ENCODE peak calls at places on chromosomes 5 and 9, in four cellular contexts. H is MM.1S, Y is SK-N-SH, G is GM23338. F is an unnamed sample.

GRCh38 chr9:37486616-37487544 is 1.1 kb downstream of the POLR1E start:
- DNase-seq in H (no peak), G (no peak), Y (peak; percentile 23), F (peak; percentile 62)

GRCh38 chr5:173597304-173597703 is 19.1 kb downstream of the BOD1 start:
- DNase-seq in H (no peak), Y (no peak), G (no peak), F (no peak)

GRCh38 chr9:77731008-77731698 is 83.0 kb upstream of the GNA14 start:
- DNase-seq in H (no peak), Y (no peak), G (no peak), F (no peak)

GRCh38 chr9:135896626-135897025 is 10.7 kb downstream of the CAMSAP1 start:
- DNase-seq in G (no peak), Y (no peak), H (no peak), F (no peak)

GRCh38 chr5:75681125-75681830 is 36.0 kb downstream of the POC5 start:
- DNase-seq in H (peak; percentile 42), Y (no peak), G (peak; percentile 59), F (peak; percentile 57)

GRCh38 chr9:18606831-18607230 is 132.9 kb downstream of the ADAMTSL1 start:
- DNase-seq in Y (no peak), H (no peak), G (peak; percentile 71), F (no peak)

GRCh38 chr9:91059713-91060112 is 258.1 kb downstream of the SYK start:
- DNase-seq in G (no peak), Y (no peak), H (no peak), F (peak; percentile 47)

GRCh38 chr9:80615964-80616363 is 1044.2 kb downstream of the TLE4 start:
- DNase-seq in Y (no peak), H (no peak), G (no peak), F (no peak)

GRCh38 chr5:125722550-125722949 is 700.7 kb upstream of the GRAMD2B start:
- DNase-seq in H (no peak), G (no peak), Y (no peak), F (no peak)

GRCh38 chr5:107655836-107656235 is 14.9 kb downstream of the EFNA5 start:
- DNase-seq in Y (no peak), G (peak; percentile 34), H (no peak), F (no peak)

GRCh38 chr5:107654827-107655226 is 15.9 kb downstream of the EFNA5 start:
- DNase-seq in G (no peak), Y (no peak), H (no peak), F (no peak)

GRCh38 chr5:107652839-107653607 is 17.7 kb downstream of the EFNA5 start:
- DNase-seq in G (peak; percentile 56), Y (no peak), H (no peak), F (no peak)

GRCh38 chr5:107653685-107654084 is 17.1 kb downstream of the EFNA5 start:
- DNase-seq in Y (no peak), H (no peak), G (no peak), F (no peak)

GRCh38 chr5:107651326-107651725 is 19.4 kb downstream of the EFNA5 start:
- DNase-seq in Y (no peak), G (peak; percentile 86), H (no peak), F (no peak)
- H3F3A ChIP-seq in Y (no peaks in the 10 kb centered on the region), G (no peaks in the 10 kb centered on the region), H (no peaks in the 10 kb centered on the region), F (no peaks in the 10 kb centered on the region)

GRCh38 chr9:99015448-99015847 is 71.7 kb downstream of the COL15A1 start:
- DNase-seq in Y (no peak), G (no peak), H (no peak), F (no peak)

GRCh38 chr9:99011161-99011709 is 67.5 kb downstream of the COL15A1 start:
- DNase-seq in Y (no peak), H (no peak), G (peak; percentile 88), F (peak; percentile 35)

GRCh38 chr9:99013550-99013949 is 69.8 kb downstream of the COL15A1 start:
- DNase-seq in Y (no peak), G (no peak), H (no peak), F (peak; percentile 26)

GRCh38 chr9:99015890-99016289 is 72.2 kb downstream of the COL15A1 start:
- DNase-seq in G (no peak), Y (no peak), H (no peak), F (no peak)

DNA sequence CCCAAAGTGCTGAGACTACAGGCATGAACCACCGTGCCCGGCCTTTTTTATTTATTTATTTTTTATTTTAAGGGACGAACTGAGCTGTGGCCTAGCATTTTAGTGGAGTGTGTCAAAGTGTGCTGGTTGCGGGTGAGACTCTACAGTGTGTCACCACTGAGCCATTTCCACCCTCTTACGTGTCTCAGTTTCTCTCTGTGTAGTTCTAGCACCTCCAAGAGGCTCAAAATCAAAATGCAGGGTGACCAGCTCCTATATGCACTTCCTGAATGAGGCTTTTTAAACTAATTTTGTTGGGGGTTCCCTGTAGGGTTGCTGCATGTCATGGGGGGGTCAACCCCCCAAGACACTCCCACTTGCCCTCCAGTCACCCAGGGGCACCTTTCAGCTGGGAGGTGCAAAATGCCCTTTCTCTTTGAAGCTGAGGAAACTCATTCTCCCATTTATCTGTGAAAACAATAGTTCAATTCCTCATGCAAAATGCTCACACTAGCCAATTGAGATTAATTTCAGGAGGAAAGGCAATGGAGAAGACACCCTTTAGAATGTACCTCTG is 69.3 kb downstream of the COL15A1 start:
- DNase-seq in G (no peak), Y (no peak), H (no peak), F (no peak)
- H2AFZ ChIP-seq in G (no peak overlapping the region), Y (no peak overlapping the region), H (no peak overlapping the region), F (no peak overlapping the region)

DNA sequence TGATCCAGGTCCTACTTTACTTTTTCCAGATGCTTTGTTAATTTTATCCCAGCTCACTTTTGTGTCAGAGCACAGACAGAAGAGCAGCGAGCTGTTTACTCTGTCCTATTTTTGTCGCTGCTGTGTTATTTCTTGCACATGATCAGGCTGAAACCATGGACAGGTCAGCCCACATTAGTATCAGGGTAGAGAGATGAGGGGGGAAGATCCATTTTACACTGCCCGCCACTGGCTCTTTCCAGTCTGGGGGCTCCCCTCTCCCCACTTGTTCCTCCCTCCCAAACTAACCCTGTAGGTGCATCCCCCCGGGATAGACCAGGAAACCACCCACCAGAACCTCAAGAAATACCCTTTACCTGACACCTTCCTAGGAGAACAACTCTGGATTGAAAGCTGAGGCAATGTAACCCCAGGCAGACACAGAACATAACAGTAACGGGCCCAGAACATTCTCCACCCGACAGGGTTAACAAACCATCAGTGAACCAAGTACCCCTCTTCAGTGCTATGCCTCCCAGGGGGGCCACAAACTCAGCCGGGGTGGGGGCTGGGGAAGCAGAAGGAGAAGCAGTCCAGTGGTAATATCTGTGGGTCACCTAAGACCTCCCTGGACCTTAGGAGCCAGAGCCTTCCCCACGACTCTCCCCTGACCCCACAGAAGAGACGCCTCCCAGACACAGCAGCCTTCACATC is 10.3 kb downstream of the VDAC1 start:
- DNase-seq in G (no peak), Y (no peak), H (no peak), F (no peak)
- H3F3A ChIP-seq in G (peaks cover 8% of the 10 kb centered on the region), Y (peaks cover 23% of the 10 kb centered on the region), H (no peaks in the 10 kb centered on the region), F (no peaks in the 10 kb centered on the region)

DNA sequence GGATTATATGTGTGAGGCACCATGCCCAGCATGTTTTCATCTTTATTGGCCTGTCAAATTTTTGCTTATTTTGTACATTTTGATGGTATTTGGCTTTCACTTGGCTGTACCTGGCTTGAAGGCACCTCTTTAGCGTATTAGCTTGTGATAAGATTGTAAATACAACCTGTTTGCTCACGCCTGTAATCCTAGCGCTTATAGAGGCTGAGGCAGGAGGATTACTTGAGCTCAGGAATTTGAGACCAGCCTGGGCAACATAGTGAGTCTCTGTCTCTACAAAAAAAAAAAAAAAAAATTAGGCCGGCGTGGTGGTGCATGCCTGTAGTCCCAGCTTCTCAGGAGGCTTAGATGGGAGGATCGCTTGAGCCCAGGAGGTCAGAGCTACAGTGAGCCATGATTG is 11.3 kb downstream of the SEC24A start:
- DNase-seq in G (no peak), H (no peak), Y (no peak), F (no peak)
- H2AFZ ChIP-seq in G (no peak overlapping the region), H (no peak overlapping the region), Y (no peak overlapping the region), F (no peak overlapping the region)

GRCh38 chr5:167634432-167634831 is 657.0 kb upstream of the WWC1 start:
- DNase-seq in Y (no peak), H (no peak), G (no peak), F (no peak)

GRCh38 chr5:167643616-167644015 is 647.8 kb upstream of the WWC1 start:
- DNase-seq in Y (no peak), H (no peak), G (no peak), F (no peak)

GRCh38 chr5:167642779-167643517 is 648.5 kb upstream of the WWC1 start:
- DNase-seq in G (no peak), Y (peak; percentile 8), H (no peak), F (peak; percentile 76)

GRCh38 chr5:167639761-167640160 is 651.7 kb upstream of the WWC1 start:
- DNase-seq in Y (no peak), G (no peak), H (no peak), F (peak; percentile 64)

GRCh38 chr5:167639213-167639612 is 652.2 kb upstream of the WWC1 start:
- DNase-seq in Y (no peak), G (no peak), H (no peak), F (peak; percentile 33)
- H3F3A ChIP-seq in Y (peaks cover 31% of the 10 kb centered on the region), G (no peaks in the 10 kb centered on the region), H (no peaks in the 10 kb centered on the region), F (no peaks in the 10 kb centered on the region)

GRCh38 chr9:94847486-94847885 is 121.0 kb downstream of the AOPEP start:
- DNase-seq in Y (no peak), G (no peak), H (no peak), F (peak; percentile 43)

GRCh38 chr9:94851467-94851866 is 125.0 kb downstream of the AOPEP start:
- DNase-seq in Y (no peak), G (no peak), H (no peak), F (no peak)

GRCh38 chr9:94853887-94854286 is 127.4 kb downstream of the AOPEP start:
- DNase-seq in H (no peak), G (no peak), Y (no peak), F (peak; percentile 69)

GRCh38 chr9:94852373-94852772 is 125.9 kb downstream of the AOPEP start:
- DNase-seq in Y (no peak), G (no peak), H (no peak), F (no peak)

DNA sequence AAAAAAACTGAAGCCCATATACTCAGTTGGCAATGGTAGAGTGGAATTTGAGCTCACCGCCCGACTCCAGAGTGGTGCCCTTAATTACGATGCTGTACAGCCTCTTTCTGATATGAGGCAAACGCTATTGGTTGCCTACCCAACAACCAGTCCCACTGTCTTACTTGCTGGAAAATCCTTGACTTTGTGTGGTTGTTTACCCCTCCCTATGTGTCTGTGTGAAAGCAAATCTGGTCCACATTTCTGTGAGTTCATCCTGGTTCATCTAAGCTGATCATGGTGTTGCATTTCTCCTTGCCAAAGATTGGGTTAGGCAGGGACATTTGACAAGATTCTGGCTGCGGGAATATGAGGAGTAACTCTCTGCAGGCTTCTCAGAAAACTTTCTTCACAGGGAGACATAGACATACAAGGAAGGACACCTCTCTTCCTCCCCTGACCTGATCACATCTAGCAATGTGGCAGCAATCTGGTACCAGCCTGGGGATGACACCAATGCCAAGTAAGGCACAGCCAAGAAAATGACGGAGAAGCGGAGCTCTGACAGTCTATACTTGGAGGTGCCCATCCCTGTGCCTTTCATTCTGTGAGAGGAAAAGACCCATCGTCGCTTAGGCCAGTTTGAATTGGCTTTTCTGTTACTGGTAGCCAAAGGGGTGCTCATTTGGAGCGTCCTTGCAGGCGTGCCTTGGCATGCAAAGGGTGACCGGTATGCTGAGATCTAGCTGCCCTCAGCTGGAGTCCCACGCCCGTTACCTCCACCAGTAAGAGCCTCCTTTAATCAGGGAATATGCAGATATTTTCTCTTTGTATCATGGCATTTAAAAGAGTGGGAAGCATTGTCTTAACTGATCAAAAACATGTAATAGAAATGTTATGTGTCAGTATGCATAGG is 124.3 kb downstream of the AOPEP start:
- DNase-seq in G (no peak), Y (no peak), H (no peak), F (no peak)
- H2AFZ ChIP-seq in G (no peak overlapping the region), Y (no peak overlapping the region), H (no peak overlapping the region), F (no peak overlapping the region)